ENCODE peak calls at places on chromosomes 6 and 20, in ten cellular contexts. L is GM04504, N is epithelial cell of esophagus, K is midbrain, A is progenitor cell of endocrine pancreas, R is fibroblast of lung, S is activated T-helper 1 cell treated with Interleukin-2 at 50 U/mL for 16 hours, F is IMR-90, Y is LoVo, M is A172. Z is an unnamed sample.
A peak's percentile ranks its signal among the peaks of the same experiment; 100 is the strongest.

GRCh38 chr6:158768396-158768795 is 50.8 kb downstream of the EZR start:
- DNase-seq in A (no peak), K (no peak), N (no peak), L (no peak), R (no peak), S (no peak), F (no peak), Y (no peak), M (no peak), Z (no peak)

GRCh38 chr6:144286503-144287393 is 1.6 kb downstream of the UTRN start:
- DNase-seq in F (peak; percentile 93), R (peak; percentile 84), A (peak; percentile 65), K (no peak), N (peak; percentile 74), S (no peak), Y (peak; percentile 83), L (peak; percentile 73), M (peak; percentile 81), Z (no peak)

GRCh38 chr20:12660918-12661317 is 347.9 kb upstream of the SPTLC3 start:
- DNase-seq in F (no peak), Y (no peak), K (no peak), N (no peak), R (no peak), L (no peak), S (no peak), M (no peak), A (no peak), Z (no peak)

GRCh38 chr6:154230910-154231595 is 125.5 kb downstream of the IPCEF1 start:
- DNase-seq in L (no peak), K (no peak), R (no peak), A (no peak), Y (no peak), N (no peak), F (no peak), M (no peak), S (no peak), Z (no peak)

GRCh38 chr6:52390361-52390727 is 28.4 kb downstream of the PAQR8 start:
- DNase-seq in M (peak; percentile 69), R (peak; percentile 33), K (no peak), S (peak; percentile 40), A (no peak), L (no peak), Y (peak; percentile 75), F (peak; percentile 73), N (peak; percentile 67), Z (no peak)

GRCh38 chr6:5497896-5498578 is 236.7 kb downstream of the FARS2 start:
- DNase-seq in N (no peak), Y (no peak), R (peak; percentile 62), L (peak; percentile 87), A (no peak), F (peak; percentile 62), K (no peak), M (peak; percentile 89), S (no peak), Z (no peak)

GRCh38 chr6:158803733-158804143 is 15.4 kb downstream of the EZR start:
- DNase-seq in F (no peak), L (no peak), S (no peak), K (peak; percentile 10), M (peak; percentile 28), A (no peak), R (peak; percentile 26), Y (no peak), N (peak; percentile 63), Z (no peak)

GRCh38 chr6:15504581-15505350 is 158.1 kb downstream of the DTNBP1 start:
- DNase-seq in S (no peak), N (peak; percentile 64), R (peak; percentile 97), L (peak; percentile 97), F (peak; percentile 98), K (peak; percentile 89), A (no peak), M (peak; percentile 90), Y (peak; percentile 35), Z (no peak)